ENCODE peak calls at places on chromosomes 5 and 9, in five cellular contexts. V, P, J, L and N are unnamed samples.

GRCh38 chr5:112628219-112628618 is 109.5 kb upstream of the APC start:
- DNase-seq in P (no peak), L (no peak), V (no peak), J (no peak), N (no peak)

GRCh38 chr5:57383093-57383861 is 99.3 kb downstream of the ACTBL2 start:
- DNase-seq in L (no peak), J (no peak), V (peak), P (no peak), N (peak)

GRCh38 chr5:119267958-119268386 is 87.8 kb upstream of the TNFAIP8 start:
- DNase-seq in L (peak), J (peak), P (peak), V (peak), N (no peak)

GRCh38 chr9:69279084-69279729 is 45.8 kb upstream of the ENTREP1 start:
- DNase-seq in V (no peak), P (no peak), J (no peak), L (no peak), N (no peak)

GRCh38 chr5:173327948-173328895 is at the start of gene STC2:
- DNase-seq in V (peak), L (no peak), J (no peak), P (peak), N (no peak)

GRCh38 chr9:36288057-36288456 is 29.8 kb upstream of the GNE start:
- DNase-seq in P (no peak), J (no peak), L (no peak), V (no peak), N (no peak)

GRCh38 chr5:158471179-158471924 is 612.4 kb upstream of the CLINT1 start:
- DNase-seq in L (no peak), P (no peak), V (no peak), J (no peak), N (no peak)

GRCh38 chr9:129284607-129285291 is 106.7 kb upstream of the IER5L start:
- DNase-seq in L (peak), V (no peak), P (no peak), J (no peak), N (no peak)

GRCh38 chr9:12684923-12685468 is 8.2 kb upstream of the TYRP1 start:
- DNase-seq in V (no peak), P (no peak), L (no peak), J (no peak), N (no peak)

GRCh38 chr9:87075537-87075936 is 128.2 kb upstream of the GAS1 start:
- DNase-seq in V (no peak), L (no peak), P (peak), J (no peak), N (no peak)

GRCh38 chr5:14400085-14400484 is 181.5 kb upstream of the OTULINL start:
- DNase-seq in J (no peak), L (no peak), V (no peak), P (no peak), N (no peak)

GRCh38 chr9:85359161-85359560 is 382.6 kb downstream of the AGTPBP1 start:
- DNase-seq in P (no peak), L (no peak), J (no peak), V (no peak), N (no peak)

GRCh38 chr5:122390107-122390506 is 78.1 kb downstream of the SNCAIP start:
- DNase-seq in P (no peak), J (no peak), L (no peak), V (no peak), N (no peak)

GRCh38 chr5:147483961-147484707 is 25.7 kb downstream of the DPYSL3 start:
- DNase-seq in V (no peak), J (no peak), L (peak), P (no peak), N (no peak)
- H3K27ac ChIP-seq in V (peak), J (no peak), L (peak), P (no peak), N (no peak)

GRCh38 chr9:112093875-112094227 is 81.2 kb downstream of the SUSD1 start:
- DNase-seq in L (no peak), P (no peak), V (no peak), J (no peak), N (no peak)

GRCh38 chr9:112094240-112094639 is 80.9 kb downstream of the SUSD1 start:
- DNase-seq in V (no peak), L (no peak), J (no peak), P (no peak), N (no peak)

GRCh38 chr9:112093147-112093874 is 81.8 kb downstream of the SUSD1 start:
- DNase-seq in L (no peak), J (no peak), P (no peak), V (no peak), N (no peak)

GRCh38 chr9:112094948-112095779 is 79.9 kb downstream of the SUSD1 start:
- DNase-seq in J (no peak), L (no peak), P (no peak), V (no peak), N (no peak)

GRCh38 chr9:112097712-112098688 is 77.1 kb downstream of the SUSD1 start:
- DNase-seq in V (peak), J (peak), P (peak), L (peak), N (no peak)
- H3K27ac ChIP-seq in V (peak), J (no peak), P (no peak), L (no peak), N (no peak)

DNA sequence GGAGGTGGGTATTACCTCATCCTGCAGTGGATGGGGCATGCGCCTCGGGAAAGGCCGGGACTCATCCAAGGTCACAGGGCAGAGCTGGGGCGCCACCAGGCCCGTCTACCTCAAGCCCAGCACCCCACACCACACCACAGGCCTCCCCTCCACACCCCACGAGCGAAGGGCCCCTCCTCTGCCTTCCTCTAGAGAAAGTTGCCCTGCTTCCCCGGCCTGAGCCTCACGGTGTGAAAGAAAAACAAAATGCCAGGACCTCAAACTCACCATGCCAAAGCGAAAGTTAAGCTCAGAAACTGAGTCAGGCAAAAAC is 161.1 kb downstream of the COL23A1 start:
- DNase-seq in P (no peak), J (no peak), V (no peak), L (no peak), N (no peak)
- H3K27ac ChIP-seq in P (no peak), J (no peak), V (no peak), L (no peak), N (no peak)

DNA sequence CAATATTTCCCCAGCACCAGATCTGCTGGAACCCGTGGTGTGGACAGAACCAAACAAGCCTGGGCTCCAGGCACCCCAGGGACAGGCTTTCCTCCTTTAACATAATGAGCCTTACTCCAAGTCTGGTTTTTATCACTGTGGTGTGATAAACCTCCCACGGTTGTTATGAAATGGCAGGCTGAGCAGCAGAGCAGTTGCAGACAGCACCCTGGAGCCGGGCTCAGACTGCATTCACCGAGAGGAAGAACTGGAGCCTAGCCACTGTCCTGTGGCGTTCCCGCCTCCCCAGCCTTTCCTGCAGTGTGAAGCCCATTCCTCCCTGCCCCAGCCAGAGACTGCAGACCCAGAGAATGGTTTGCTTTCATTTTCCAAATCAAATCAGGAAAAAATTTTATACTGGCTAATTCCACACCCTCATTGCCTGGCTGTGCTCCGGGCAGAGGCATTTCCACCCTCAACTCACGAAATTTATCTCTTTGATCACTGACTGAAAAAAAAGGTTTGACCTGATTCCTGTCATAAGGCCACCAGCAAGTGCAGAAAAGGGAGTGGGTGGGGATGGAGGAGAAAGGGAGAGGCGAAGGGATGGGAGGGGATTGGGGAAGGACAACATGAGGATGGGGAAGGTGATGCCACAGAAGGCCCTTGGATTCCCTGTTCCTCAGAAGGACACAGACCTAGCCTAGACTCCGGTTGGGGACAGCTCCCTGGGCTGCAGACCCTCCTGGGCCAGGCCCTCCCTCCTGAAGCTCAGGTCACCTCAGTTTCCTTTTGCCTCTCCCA is 18.9 kb downstream of the IPPK start:
- DNase-seq in L (peak), J (no peak), V (no peak), P (no peak), N (no peak)
- H3K27ac ChIP-seq in L (peak), J (no peak), V (no peak), P (no peak), N (no peak)